ENCODE peak calls at places on chromosomes 16 and 17, in five cellular contexts. G is cardiac muscle cell, S is H7, F is mesothelial cell of epicardium, O is hepatocyte. X is an unnamed sample.

GRCh38 chr17:62653002-62653830 is 25.7 kb downstream of the MRC2 start:
- DNase-seq in O (peak), S (peak), F (no peak), G (peak), X (peak)

GRCh38 chr16:16048904-16049582 is 99.6 kb downstream of the ABCC1 start:
- DNase-seq in S (peak), O (no peak), F (no peak), G (no peak), X (no peak)

GRCh38 chr17:82970067-82970466 is 109.3 kb upstream of the METRNL start:
- DNase-seq in O (no peak), G (no peak), F (no peak), S (no peak), X (no peak)

GRCh38 chr17:1629647-1630310 is 1.1 kb upstream of the SLC43A2 start:
- DNase-seq in F (no peak), S (peak), O (peak), G (peak), X (peak)

GRCh38 chr16:64391009-64391663 is 730.7 kb downstream of the CDH11 start:
- DNase-seq in S (no peak), F (no peak), O (no peak), G (peak), X (peak)

GRCh38 chr17:82065193-82065637 is 389 bp downstream of the DUS1L start:
- DNase-seq in F (no peak), G (peak), O (peak), S (peak), X (no peak)

GRCh38 chr16:68771922-68772681 is 35.0 kb downstream of the CDH1 start:
- DNase-seq in G (no peak), F (no peak), O (no peak), S (no peak), X (no peak)

GRCh38 chr17:47946929-47947397 is 5.6 kb downstream of the PNPO start:
- DNase-seq in G (peak), O (peak), F (no peak), S (peak), X (peak)